ENCODE peak calls at places on chromosome 12, in ten cellular contexts. One of them, this sample, is unnamed.

GRCh38 chr12:46556105-46556559 is 183.6 kb upstream of the SLC38A2 start:
- DNase-seq in nephron progenitor cell: no peak
- DNase-seq in MCF 10A: peak
- DNase-seq in memory B cell: no peak
- DNase-seq in mammary epithelial cell: peak
- DNase-seq in body of pancreas: no peak
- DNase-seq in GM04504: peak
- DNase-seq in NCI-H510A: no peak
- DNase-seq in H4: peak
- DNase-seq in SK-MEL-5: no peak
- DNase-seq in this sample: peak

GRCh38 chr12:10849425-10849878 is at the start of gene PRR4:
- DNase-seq in MCF 10A: no peak
- DNase-seq in nephron progenitor cell: no peak
- DNase-seq in NCI-H510A: no peak
- DNase-seq in GM04504: no peak
- DNase-seq in SK-MEL-5: peak
- DNase-seq in memory B cell: no peak
- DNase-seq in H4: peak
- DNase-seq in mammary epithelial cell: peak
- DNase-seq in body of pancreas: no peak
- DNase-seq in this sample: no peak

GRCh38 chr12:108691995-108692808 is 39.1 kb downstream of the CORO1C start:
- DNase-seq in H4: peak
- DNase-seq in memory B cell: no peak
- DNase-seq in GM04504: no peak
- DNase-seq in MCF 10A: no peak
- DNase-seq in mammary epithelial cell: no peak
- DNase-seq in NCI-H510A: peak
- DNase-seq in body of pancreas: no peak
- DNase-seq in nephron progenitor cell: no peak
- DNase-seq in SK-MEL-5: peak
- DNase-seq in this sample: no peak

GRCh38 chr12:93664573-93665138 is 12.5 kb upstream of the CRADD start:
- DNase-seq in memory B cell: no peak
- DNase-seq in SK-MEL-5: no peak
- DNase-seq in MCF 10A: peak
- DNase-seq in body of pancreas: no peak
- DNase-seq in mammary epithelial cell: peak
- DNase-seq in H4: no peak
- DNase-seq in NCI-H510A: no peak
- DNase-seq in GM04504: no peak
- DNase-seq in nephron progenitor cell: no peak
- DNase-seq in this sample: no peak

GRCh38 chr12:53096089-53096741 is 1.3 kb upstream of the IGFBP6 start:
- DNase-seq in H4: peak
- DNase-seq in MCF 10A: peak
- DNase-seq in nephron progenitor cell: peak
- DNase-seq in body of pancreas: peak
- DNase-seq in memory B cell: no peak
- DNase-seq in SK-MEL-5: no peak
- DNase-seq in GM04504: peak
- DNase-seq in mammary epithelial cell: peak
- DNase-seq in NCI-H510A: no peak
- DNase-seq in this sample: no peak

GRCh38 chr12:32201096-32201495 is 94.4 kb downstream of the BICD1 start:
- DNase-seq in NCI-H510A: no peak
- DNase-seq in SK-MEL-5: peak
- DNase-seq in mammary epithelial cell: no peak
- DNase-seq in body of pancreas: no peak
- DNase-seq in nephron progenitor cell: no peak
- DNase-seq in H4: no peak
- DNase-seq in GM04504: no peak
- DNase-seq in memory B cell: no peak
- DNase-seq in MCF 10A: no peak
- DNase-seq in this sample: no peak

GRCh38 chr12:104274811-104275210 is 28.7 kb upstream of the EID3 start:
- DNase-seq in MCF 10A: no peak
- DNase-seq in body of pancreas: no peak
- DNase-seq in GM04504: no peak
- DNase-seq in mammary epithelial cell: no peak
- DNase-seq in memory B cell: no peak
- DNase-seq in NCI-H510A: no peak
- DNase-seq in nephron progenitor cell: no peak
- DNase-seq in SK-MEL-5: no peak
- DNase-seq in H4: no peak
- DNase-seq in this sample: no peak

GRCh38 chr12:52821071-52821730 is 7.3 kb upstream of the KRT4 start:
- DNase-seq in GM04504: no peak
- DNase-seq in MCF 10A: no peak
- DNase-seq in body of pancreas: no peak
- DNase-seq in NCI-H510A: no peak
- DNase-seq in nephron progenitor cell: no peak
- DNase-seq in H4: no peak
- DNase-seq in mammary epithelial cell: no peak
- DNase-seq in memory B cell: no peak
- DNase-seq in SK-MEL-5: no peak
- DNase-seq in this sample: no peak

GRCh38 chr12:128867466-128867865 is 14.2 kb downstream of the GLT1D1 start:
- DNase-seq in nephron progenitor cell: no peak
- DNase-seq in H4: no peak
- DNase-seq in MCF 10A: no peak
- DNase-seq in mammary epithelial cell: no peak
- DNase-seq in memory B cell: no peak
- DNase-seq in body of pancreas: no peak
- DNase-seq in SK-MEL-5: no peak
- DNase-seq in NCI-H510A: no peak
- DNase-seq in GM04504: no peak
- DNase-seq in this sample: no peak

GRCh38 chr12:100356646-100357223 is at the start of gene SLC17A8:
- DNase-seq in SK-MEL-5: no peak
- DNase-seq in MCF 10A: no peak
- DNase-seq in H4: no peak
- DNase-seq in nephron progenitor cell: peak
- DNase-seq in mammary epithelial cell: no peak
- DNase-seq in NCI-H510A: no peak
- DNase-seq in body of pancreas: peak
- DNase-seq in GM04504: no peak
- DNase-seq in memory B cell: no peak
- DNase-seq in this sample: no peak

GRCh38 chr12:68080577-68080976 is 79.0 kb downstream of the IFNG start:
- DNase-seq in body of pancreas: no peak
- DNase-seq in SK-MEL-5: no peak
- DNase-seq in memory B cell: no peak
- DNase-seq in MCF 10A: no peak
- DNase-seq in H4: no peak
- DNase-seq in GM04504: no peak
- DNase-seq in mammary epithelial cell: no peak
- DNase-seq in NCI-H510A: no peak
- DNase-seq in nephron progenitor cell: no peak
- DNase-seq in this sample: no peak

GRCh38 chr12:124916370-124917134 is 2.1 kb upstream of the UBC start:
- DNase-seq in SK-MEL-5: peak
- DNase-seq in H4: peak
- DNase-seq in mammary epithelial cell: peak
- DNase-seq in MCF 10A: peak
- DNase-seq in NCI-H510A: no peak
- DNase-seq in nephron progenitor cell: no peak
- DNase-seq in body of pancreas: peak
- DNase-seq in memory B cell: no peak
- DNase-seq in GM04504: peak
- DNase-seq in this sample: no peak

GRCh38 chr12:71973687-71974086 is 35.0 kb downstream of the TPH2 start:
- DNase-seq in NCI-H510A: no peak
- DNase-seq in SK-MEL-5: no peak
- DNase-seq in MCF 10A: no peak
- DNase-seq in GM04504: no peak
- DNase-seq in body of pancreas: no peak
- DNase-seq in memory B cell: no peak
- DNase-seq in H4: no peak
- DNase-seq in nephron progenitor cell: no peak
- DNase-seq in mammary epithelial cell: no peak
- DNase-seq in this sample: no peak

GRCh38 chr12:49647827-49648721 is 24.7 kb downstream of the PRPF40B start:
- DNase-seq in mammary epithelial cell: no peak
- DNase-seq in nephron progenitor cell: no peak
- DNase-seq in NCI-H510A: no peak
- DNase-seq in memory B cell: no peak
- DNase-seq in MCF 10A: no peak
- DNase-seq in H4: no peak
- DNase-seq in SK-MEL-5: no peak
- DNase-seq in GM04504: no peak
- DNase-seq in body of pancreas: no peak
- DNase-seq in this sample: no peak

GRCh38 chr12:81779216-81779615 is 20.1 kb upstream of the PPFIA2 start:
- DNase-seq in H4: no peak
- DNase-seq in SK-MEL-5: no peak
- DNase-seq in nephron progenitor cell: no peak
- DNase-seq in GM04504: no peak
- DNase-seq in NCI-H510A: no peak
- DNase-seq in MCF 10A: no peak
- DNase-seq in memory B cell: no peak
- DNase-seq in mammary epithelial cell: no peak
- DNase-seq in body of pancreas: no peak
- DNase-seq in this sample: no peak

GRCh38 chr12:104281636-104282035 is 21.9 kb upstream of the EID3 start:
- DNase-seq in body of pancreas: no peak
- DNase-seq in NCI-H510A: no peak
- DNase-seq in GM04504: no peak
- DNase-seq in mammary epithelial cell: no peak
- DNase-seq in memory B cell: no peak
- DNase-seq in SK-MEL-5: no peak
- DNase-seq in H4: no peak
- DNase-seq in nephron progenitor cell: no peak
- DNase-seq in MCF 10A: no peak
- DNase-seq in this sample: no peak

GRCh38 chr12:47080725-47081502 is 1.2 kb upstream of the AMIGO2 start:
- DNase-seq in SK-MEL-5: no peak
- DNase-seq in H4: peak
- DNase-seq in mammary epithelial cell: peak
- DNase-seq in MCF 10A: peak
- DNase-seq in body of pancreas: peak
- DNase-seq in NCI-H510A: peak
- DNase-seq in nephron progenitor cell: peak
- DNase-seq in GM04504: no peak
- DNase-seq in memory B cell: peak
- DNase-seq in this sample: peak

GRCh38 chr12:116143883-116144266 is 133.6 kb downstream of the MED13L start:
- DNase-seq in mammary epithelial cell: peak
- DNase-seq in H4: no peak
- DNase-seq in NCI-H510A: no peak
- DNase-seq in SK-MEL-5: no peak
- DNase-seq in GM04504: no peak
- DNase-seq in nephron progenitor cell: no peak
- DNase-seq in memory B cell: no peak
- DNase-seq in MCF 10A: no peak
- DNase-seq in body of pancreas: no peak
- DNase-seq in this sample: no peak

GRCh38 chr12:42684171-42685071 is 94.9 kb upstream of the PRICKLE1 start:
- DNase-seq in nephron progenitor cell: no peak
- DNase-seq in SK-MEL-5: no peak
- DNase-seq in memory B cell: no peak
- DNase-seq in NCI-H510A: no peak
- DNase-seq in H4: no peak
- DNase-seq in GM04504: no peak
- DNase-seq in MCF 10A: peak
- DNase-seq in body of pancreas: no peak
- DNase-seq in mammary epithelial cell: peak
- DNase-seq in this sample: no peak

GRCh38 chr12:132827763-132828703 is 636 bp downstream of the GOLGA3 start:
- DNase-seq in NCI-H510A: no peak
- DNase-seq in GM04504: peak
- DNase-seq in body of pancreas: peak
- DNase-seq in mammary epithelial cell: peak
- DNase-seq in nephron progenitor cell: no peak
- DNase-seq in H4: peak
- DNase-seq in MCF 10A: peak
- DNase-seq in memory B cell: no peak
- DNase-seq in SK-MEL-5: peak
- DNase-seq in this sample: peak

GRCh38 chr12:127911289-127911688 is 355.7 kb upstream of the TMEM132C start:
- DNase-seq in memory B cell: no peak
- DNase-seq in body of pancreas: no peak
- DNase-seq in H4: no peak
- DNase-seq in nephron progenitor cell: no peak
- DNase-seq in MCF 10A: no peak
- DNase-seq in SK-MEL-5: no peak
- DNase-seq in mammary epithelial cell: no peak
- DNase-seq in NCI-H510A: no peak
- DNase-seq in GM04504: no peak
- DNase-seq in this sample: no peak